ENCODE peak calls at places on chromosomes 11 and 22, in five cellular contexts. Y is Kasumi-1; D is endothelial cell of umbilical vein; J is activated CD4-positive, alpha-beta T cell treated with anti-CD3 and anti-CD28 coated beads, Interleukin-2, amount 50 U/mL, for 48 hours; V is amygdala. O is an unnamed sample.

GRCh38 chr11:33207408-33207985 is 46.2 kb upstream of the CSTF3 start:
- DNase-seq in Y (peak), D (peak), J (no peak), V (no peak), O (no peak)

GRCh38 chr11:88508558-88508807 is 170.9 kb upstream of the CTSC start:
- DNase-seq in Y (no peak), D (no peak), J (no peak), V (no peak), O (no peak)

GRCh38 chr11:61773826-61774225 is 18.6 kb downstream of the TMEM258 start:
- DNase-seq in Y (no peak), D (no peak), J (no peak), V (no peak), O (no peak)

GRCh38 chr11:60334005-60334620 is 7.1 kb downstream of the MS4A6E start:
- DNase-seq in Y (peak), D (peak), J (peak), V (no peak), O (peak)

GRCh38 chr22:22928666-22929380 is 41.2 kb downstream of the IGLL5 start:
- DNase-seq in Y (peak), D (no peak), J (peak), V (no peak), O (peak)

GRCh38 chr11:124301482-124301881 is 12.3 kb downstream of the OR8D1 start:
- DNase-seq in Y (no peak), D (peak), J (no peak), V (no peak), O (peak)

GRCh38 chr11:74086242-74086884 is 77.5 kb upstream of the UCP3 start:
- DNase-seq in Y (no peak), D (no peak), J (no peak), V (no peak), O (no peak)

GRCh38 chr11:128424867-128425285 is 162.5 kb downstream of the ETS1 start:
- DNase-seq in Y (no peak), D (no peak), J (no peak), V (no peak), O (no peak)

GRCh38 chr11:3040881-3041280 is 16.3 kb downstream of the CARS1 start:
- DNase-seq in Y (no peak), D (no peak), J (no peak), V (no peak), O (no peak)

GRCh38 chr22:49392841-49393510 is 434.7 kb downstream of the BRD1 start:
- DNase-seq in Y (no peak), D (no peak), J (no peak), V (no peak), O (no peak)

GRCh38 chr11:64566042-64566914 is 24.7 kb upstream of the SLC22A12 start:
- DNase-seq in Y (no peak), D (peak), J (peak), V (no peak), O (peak)

GRCh38 chr22:23840026-23840425 is 1.2 kb upstream of the DERL3 start:
- DNase-seq in Y (no peak), D (no peak), J (no peak), V (no peak), O (no peak)

GRCh38 chr11:7592706-7593105 is 78.9 kb downstream of the PPFIBP2 start:
- DNase-seq in Y (no peak), D (no peak), J (no peak), V (no peak), O (peak)

GRCh38 chr11:22625448-22626287 is at the start of gene FANCF:
- DNase-seq in Y (peak), D (peak), J (peak), V (peak), O (peak)

GRCh38 chr11:1656061-1656441 is 26.5 kb downstream of the KRTAP5-5 start:
- DNase-seq in Y (no peak), D (no peak), J (no peak), V (no peak), O (no peak)

GRCh38 chr11:66950113-66950535 is 8.1 kb downstream of the PC start:
- DNase-seq in Y (no peak), D (peak), J (peak), V (no peak), O (peak)

GRCh38 chr11:44309483-44310197 is at the start of gene ALX4:
- DNase-seq in Y (no peak), D (no peak), J (peak), V (no peak), O (no peak)

GRCh38 chr11:28528217-28528616 is 420.0 kb downstream of the METTL15 start:
- DNase-seq in Y (no peak), D (no peak), J (no peak), V (no peak), O (no peak)

GRCh38 chr11:65613091-65613928 is 711 bp downstream of the MAP3K11 start:
- DNase-seq in Y (peak), D (peak), J (no peak), V (no peak), O (no peak)

GRCh38 chr22:40391417-40391816 is 21.0 kb downstream of the SGSM3 start:
- DNase-seq in Y (no peak), D (no peak), J (no peak), V (no peak), O (no peak)

GRCh38 chr11:10625982-10626311 is 57.5 kb upstream of the LYVE1 start:
- DNase-seq in Y (no peak), D (no peak), J (no peak), V (no peak), O (no peak)

GRCh38 chr11:84471501-84471900 is 1155.6 kb downstream of the DLG2 start:
- DNase-seq in Y (no peak), D (no peak), J (no peak), V (no peak), O (no peak)

GRCh38 chr11:5689551-5689983 is at the start of gene TRIM22:
- DNase-seq in Y (peak), D (peak), J (peak), V (no peak), O (peak)

GRCh38 chr11:58829736-58830135 is 14.8 kb downstream of the GLYATL2 start:
- DNase-seq in Y (no peak), D (no peak), J (no peak), V (no peak), O (peak)